ENCODE peak calls at places on chromosomes 16 and 17, in ten cellular contexts. I is tibial artery; H is A549; B is dorsolateral prefrontal cortex; V is BJ; C is foreskin fibroblast; W is NB4; D is uterus; U is CD8-positive, alpha-beta T cell; T is fibroblast of lung. M is an unnamed sample.

GRCh38 chr16:2205967-2206313 is 686 bp downstream of the MLST8 start:
- DNase-seq in B (no peak), W (no peak), D (no peak), I (peak; percentile 29), T (no peak), U (no peak), C (no peak), H (no peak), V (no peak), M (no peak)

GRCh38 chr16:56202036-56202435 is 10.7 kb downstream of the GNAO1 start:
- DNase-seq in V (no peak), H (no peak), I (peak; percentile 30), U (no peak), C (no peak), T (peak; percentile 23), B (no peak), D (no peak), W (peak; percentile 32), M (no peak)

GRCh38 chr16:81626181-81626674 is 152.9 kb upstream of the PLCG2 start:
- DNase-seq in H (no peak), U (no peak), B (no peak), V (no peak), T (peak; percentile 68), I (no peak), C (peak; percentile 60), D (no peak), W (no peak), M (peak; percentile 54)

GRCh38 chr17:46719889-46720288 is 98.6 kb downstream of the WNT3 start:
- DNase-seq in C (no peak), B (no peak), V (no peak), U (no peak), D (no peak), I (no peak), T (no peak), H (no peak), W (no peak), M (no peak)

GRCh38 chr17:67078292-67078691 is 33.9 kb downstream of the CACNG1 start:
- DNase-seq in I (no peak), T (no peak), D (no peak), H (no peak), U (no peak), B (no peak), C (no peak), W (no peak), V (no peak), M (no peak)

GRCh38 chr17:46876353-46876887 is 25.0 kb downstream of the WNT9B start:
- DNase-seq in W (no peak), U (no peak), T (no peak), B (no peak), I (no peak), H (no peak), V (no peak), D (no peak), C (no peak), M (no peak)

GRCh38 chr16:12256880-12257279 is 280.3 kb downstream of the SNX29 start:
- DNase-seq in V (no peak), D (no peak), U (no peak), B (no peak), T (no peak), H (no peak), I (no peak), C (no peak), W (no peak), M (no peak)

GRCh38 chr17:296906-297690 is 55.5 kb downstream of the RPH3AL start:
- DNase-seq in I (peak; percentile 18), D (no peak), C (no peak), T (no peak), W (no peak), U (no peak), V (no peak), H (no peak), B (no peak), M (no peak)

GRCh38 chr17:13462161-13462560 is 139.6 kb downstream of the HS3ST3A1 start:
- DNase-seq in H (no peak), W (no peak), B (no peak), I (no peak), U (no peak), C (peak; percentile 75), D (no peak), V (peak; percentile 40), T (peak; percentile 44), M (peak; percentile 88)

GRCh38 chr17:39643271-39643670 is 6.3 kb downstream of the STARD3 start:
- DNase-seq in H (no peak), B (no peak), I (no peak), D (no peak), C (no peak), W (peak; percentile 44), V (no peak), T (peak; percentile 57), U (no peak), M (peak; percentile 46)

GRCh38 chr17:47620503-47621245 is 29.0 kb upstream of the KPNB1 start:
- DNase-seq in D (no peak), C (no peak), B (no peak), I (no peak), V (no peak), H (no peak), U (no peak), T (no peak), W (no peak), M (no peak)

GRCh38 chr16:30740364-30741251 is 7.6 kb upstream of the PHKG2 start:
- DNase-seq in D (peak; percentile 80), I (peak; percentile 90), C (peak; percentile 77), T (peak; percentile 80), H (peak; percentile 92), U (no peak), B (no peak), W (no peak), V (peak; percentile 22), M (peak; percentile 93)

GRCh38 chr16:7344806-7345416 is 12.3 kb downstream of the RBFOX1 start:
- DNase-seq in V (no peak), W (no peak), B (no peak), C (no peak), U (no peak), D (no peak), T (no peak), I (no peak), H (no peak), M (no peak)

GRCh38 chr17:29154516-29155234 is 25.5 kb downstream of the MYO18A start:
- DNase-seq in T (no peak), V (no peak), I (no peak), H (no peak), W (peak; percentile 34), U (no peak), D (no peak), C (no peak), B (peak; percentile 65), M (no peak)

GRCh38 chr17:65423346-65424140 is 137.9 kb downstream of the AXIN2 start:
- DNase-seq in H (no peak), D (no peak), T (no peak), I (no peak), V (no peak), B (no peak), C (no peak), U (no peak), W (no peak), M (no peak)
- TF ChIP-seq CTCF in H (no peak), D (no peak), T (no peak), I (no peak), V (no peak), B (no peak), C (no peak), U (no peak), W (no peak), M (no peak)

DNA sequence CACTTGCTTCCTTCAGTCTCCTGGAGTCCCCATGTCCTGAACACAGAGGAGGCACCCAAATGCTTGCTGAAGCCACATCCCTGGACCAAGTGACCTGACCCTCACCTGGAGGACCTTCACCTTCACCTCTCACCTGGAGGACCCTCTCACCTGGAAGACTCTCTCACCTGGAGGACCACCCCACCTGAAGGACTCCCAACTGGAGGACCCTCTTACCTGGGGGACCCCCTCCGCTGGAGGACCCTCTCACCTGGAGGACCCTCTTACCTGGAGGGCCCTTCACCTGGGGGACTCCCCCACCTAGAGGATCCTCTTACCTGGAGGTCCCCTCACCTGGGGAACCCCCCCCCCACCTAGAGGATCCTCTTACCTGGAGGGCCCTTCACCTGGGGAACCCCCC is 573 bp upstream of the CDK10 start:
- DNase-seq in W (peak; percentile 36), C (no peak), I (no peak), U (no peak), B (no peak), H (no peak), T (no peak), D (no peak), V (no peak), M (no peak)
- H3K4me3 ChIP-seq in W (no peak overlapping the region), C (peak overlapping the region; percentile 83), I (no peak overlapping the region), U (no peak overlapping the region), B (no peak overlapping the region), H (peak overlapping the region; percentile 70), T (no peak overlapping the region), D (no peak overlapping the region), V (no peak overlapping the region), M (no peak overlapping the region)

GRCh38 chr17:64259922-64260321 is 3.1 kb downstream of the TEX2 start:
- DNase-seq in U (no peak), W (peak; percentile 45), V (no peak), I (no peak), C (peak; percentile 67), D (no peak), B (no peak), T (peak; percentile 74), H (no peak), M (peak; percentile 80)

GRCh38 chr17:64254755-64255154 is 8.3 kb downstream of the TEX2 start:
- DNase-seq in I (no peak), W (no peak), D (no peak), T (no peak), H (no peak), U (no peak), C (no peak), B (no peak), V (no peak), M (no peak)

GRCh38 chr17:64255764-64256163 is 7.3 kb downstream of the TEX2 start:
- DNase-seq in H (no peak), T (no peak), C (no peak), I (no peak), B (no peak), V (no peak), W (no peak), U (no peak), D (no peak), M (no peak)

GRCh38 chr17:64259436-64259835 is 3.6 kb downstream of the TEX2 start:
- DNase-seq in T (no peak), H (no peak), W (no peak), B (no peak), U (no peak), C (no peak), I (no peak), D (no peak), V (no peak), M (no peak)

GRCh38 chr17:64256913-64257807 is 5.9 kb downstream of the TEX2 start:
- DNase-seq in T (peak; percentile 75), H (no peak), V (no peak), D (no peak), C (no peak), W (no peak), I (no peak), U (no peak), B (no peak), M (no peak)
- TF ChIP-seq CTCF in T (no peak), H (no peak), V (no peak), D (no peak), C (no peak), W (no peak), I (no peak), U (no peak), B (no peak), M (no peak)

DNA sequence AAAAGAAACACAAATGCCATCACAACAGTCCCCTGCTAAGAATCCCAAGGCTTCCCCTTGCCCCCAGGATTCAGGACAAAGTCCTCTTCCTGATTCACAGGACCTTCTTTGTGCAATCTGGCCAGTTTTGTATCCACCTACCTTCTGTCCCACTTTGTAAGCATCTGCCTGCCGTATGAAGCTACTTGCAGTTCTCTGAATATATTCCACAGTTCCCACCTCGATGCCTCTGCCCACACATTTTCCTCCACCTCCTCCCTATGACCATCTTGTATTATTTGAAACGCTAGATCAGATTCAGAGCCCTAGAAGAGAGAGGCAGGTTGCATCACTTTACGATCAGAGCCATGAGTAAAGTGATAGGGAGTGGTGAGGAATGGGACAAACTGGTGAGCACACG is 159.2 kb upstream of the XYLT1 start:
- DNase-seq in W (no peak), H (no peak), C (no peak), T (no peak), D (no peak), V (no peak), U (no peak), B (no peak), I (no peak), M (no peak)
- H3K4me3 ChIP-seq in W (no peak overlapping the region), H (no peak overlapping the region), C (no peak overlapping the region), T (no peak overlapping the region), D (no peak overlapping the region), V (no peak overlapping the region), U (no peak overlapping the region), B (no peak overlapping the region), I (no peak overlapping the region), M (no peak overlapping the region)

M was measured in fibroblast of mammary gland.